ENCODE peak calls at places on chromosomes 2 and 18, in eight cellular contexts. E is SK-MEL-5; L is CD8-positive, alpha-beta T cell; N is neuronal stem cell; A is aorta; X is NCI-H1417; C is T-helper 9 cell; F is T-helper 1 cell. Q is an unnamed sample.
A peak's percentile ranks its signal among the peaks of the same experiment; 100 is the strongest.

GRCh38 chr2:225415809-225416208 is 16.3 kb downstream of the NYAP2 start:
- DNase-seq in N (no peak), X (no peak), C (no peak), A (no peak), L (no peak), E (no peak), F (no peak), Q (no peak)

GRCh38 chr2:231181848-231182247 is 16.6 kb upstream of the ARMC9 start:
- DNase-seq in C (no peak), E (no peak), N (no peak), L (no peak), A (peak; percentile 92), F (no peak), X (no peak), Q (no peak)

GRCh38 chr2:203706403-203706802 is at the start of gene CD28:
- DNase-seq in X (no peak), L (peak; percentile 90), E (no peak), F (peak; percentile 98), A (peak; percentile 76), N (no peak), C (peak; percentile 79), Q (peak; percentile 83)

GRCh38 chr18:41389936-41390667 is 564.9 kb upstream of the PIK3C3 start:
- DNase-seq in E (no peak), A (no peak), X (no peak), L (no peak), N (no peak), C (no peak), F (no peak), Q (no peak)

GRCh38 chr2:128754246-128754724 is 435.6 kb upstream of the HS6ST1 start:
- DNase-seq in X (no peak), C (no peak), E (no peak), A (no peak), L (no peak), F (peak; percentile 49), N (no peak), Q (no peak)

GRCh38 chr2:67619204-67619603 is 222.1 kb downstream of the ETAA1 start:
- DNase-seq in C (no peak), L (no peak), X (no peak), A (no peak), F (no peak), N (no peak), E (no peak), Q (no peak)

GRCh38 chr2:41896186-41896846 is 151.5 kb upstream of the PKDCC start:
- DNase-seq in A (no peak), F (peak; percentile 65), N (no peak), E (no peak), X (no peak), L (peak; percentile 55), C (peak; percentile 6), Q (no peak)

GRCh38 chr2:127552336-127552735 is 16.9 kb downstream of the MYO7B start:
- DNase-seq in E (no peak), A (no peak), L (no peak), F (no peak), X (no peak), C (no peak), N (no peak), Q (no peak)

GRCh38 chr2:107584577-107584976 is 242.1 kb upstream of the RGPD4 start:
- DNase-seq in C (no peak), A (no peak), E (no peak), F (no peak), N (no peak), X (no peak), L (no peak), Q (no peak)

GRCh38 chr2:205700331-205701132 is 18.2 kb downstream of the NRP2 start:
- DNase-seq in N (no peak), E (no peak), C (no peak), X (no peak), F (no peak), L (no peak), A (no peak), Q (no peak)